ENCODE peak calls at places on chromosomes 11 and 22, in five cellular contexts. One of them, this sample, is unnamed.

GRCh38 chr22:23182289-23183106 is 2.2 kb downstream of the BCR start:
- DNase-seq in HepG2: no peak
- DNase-seq in SK-N-SH: no peak
- DNase-seq in K562: no peak
- DNase-seq in GM12878: peak
- DNase-seq in this sample: peak

GRCh38 chr11:110059706-110060430 is 33.3 kb upstream of the ZC3H12C start:
- DNase-seq in GM12878: no peak
- DNase-seq in K562: no peak
- DNase-seq in SK-N-SH: no peak
- DNase-seq in HepG2: no peak
- DNase-seq in this sample: no peak

GRCh38 chr11:92453055-92453454 is 228.4 kb downstream of the FAT3 start:
- DNase-seq in HepG2: no peak
- DNase-seq in K562: no peak
- DNase-seq in GM12878: no peak
- DNase-seq in SK-N-SH: no peak
- DNase-seq in this sample: no peak

GRCh38 chr11:124174001-124174400 is 9.1 kb upstream of the OR10D3 start:
- DNase-seq in GM12878: no peak
- DNase-seq in K562: peak
- DNase-seq in HepG2: peak
- DNase-seq in SK-N-SH: no peak
- DNase-seq in this sample: no peak

GRCh38 chr11:8604078-8604723 is 10.2 kb upstream of the STK33 start:
- DNase-seq in SK-N-SH: peak
- DNase-seq in HepG2: peak
- DNase-seq in K562: peak
- DNase-seq in GM12878: no peak
- DNase-seq in this sample: peak

GRCh38 chr22:26606611-26607010 is 11.2 kb downstream of the CRYBB1 start:
- DNase-seq in SK-N-SH: no peak
- DNase-seq in GM12878: no peak
- DNase-seq in HepG2: no peak
- DNase-seq in K562: peak
- DNase-seq in this sample: no peak

GRCh38 chr11:47979378-47980092 is 824 bp upstream of the PTPRJ start:
- DNase-seq in SK-N-SH: peak
- DNase-seq in HepG2: no peak
- DNase-seq in GM12878: no peak
- DNase-seq in K562: no peak
- DNase-seq in this sample: no peak

GRCh38 chr11:104764718-104765045 is 133.6 kb downstream of the CASP12 start:
- DNase-seq in GM12878: no peak
- DNase-seq in SK-N-SH: no peak
- DNase-seq in K562: no peak
- DNase-seq in HepG2: no peak
- DNase-seq in this sample: no peak

GRCh38 chr11:1889941-1890855 is 1.5 kb downstream of the PRR33 start:
- DNase-seq in GM12878: no peak
- DNase-seq in SK-N-SH: peak
- DNase-seq in HepG2: no peak
- DNase-seq in K562: no peak
- DNase-seq in this sample: no peak

GRCh38 chr11:19237813-19238212 is 2.9 kb downstream of the E2F8 start:
- DNase-seq in GM12878: no peak
- DNase-seq in HepG2: peak
- DNase-seq in SK-N-SH: no peak
- DNase-seq in K562: no peak
- DNase-seq in this sample: no peak

GRCh38 chr22:42397332-42398246 is 34.6 kb downstream of the NFAM1 start:
- DNase-seq in GM12878: peak
- DNase-seq in SK-N-SH: no peak
- DNase-seq in HepG2: no peak
- DNase-seq in K562: no peak
- DNase-seq in this sample: no peak

GRCh38 chr11:70877151-70877550 is 375.2 kb downstream of the SHANK2 start:
- DNase-seq in GM12878: no peak
- DNase-seq in SK-N-SH: no peak
- DNase-seq in K562: no peak
- DNase-seq in HepG2: no peak
- DNase-seq in this sample: no peak

GRCh38 chr22:41216984-41217383 is 11.9 kb downstream of the L3MBTL2 start:
- DNase-seq in SK-N-SH: no peak
- DNase-seq in K562: no peak
- DNase-seq in HepG2: no peak
- DNase-seq in GM12878: no peak
- DNase-seq in this sample: no peak

GRCh38 chr11:60734271-60734670 is 9.8 kb downstream of the MS4A18 start:
- DNase-seq in HepG2: no peak
- DNase-seq in GM12878: no peak
- DNase-seq in K562: no peak
- DNase-seq in SK-N-SH: no peak
- DNase-seq in this sample: no peak

GRCh38 chr11:121557348-121557747 is 104.6 kb upstream of the SORL1-AS1 start:
- DNase-seq in GM12878: peak
- DNase-seq in HepG2: no peak
- DNase-seq in SK-N-SH: no peak
- DNase-seq in K562: no peak
- DNase-seq in this sample: no peak

GRCh38 chr11:132770802-132771545 is 761.3 kb downstream of the OPCML start:
- DNase-seq in HepG2: no peak
- DNase-seq in GM12878: no peak
- DNase-seq in K562: no peak
- DNase-seq in SK-N-SH: peak
- DNase-seq in this sample: no peak

GRCh38 chr11:14357843-14358728 is 897 bp downstream of the RRAS2 start:
- DNase-seq in SK-N-SH: peak
- DNase-seq in HepG2: peak
- DNase-seq in K562: peak
- DNase-seq in GM12878: no peak
- DNase-seq in this sample: peak

GRCh38 chr11:73201249-73201648 is 16.8 kb upstream of the P2RY2 start:
- DNase-seq in HepG2: no peak
- DNase-seq in GM12878: no peak
- DNase-seq in SK-N-SH: no peak
- DNase-seq in K562: no peak
- DNase-seq in this sample: no peak

GRCh38 chr11:86814775-86815174 is 14.4 kb downstream of the PRSS23 start:
- DNase-seq in GM12878: no peak
- DNase-seq in SK-N-SH: no peak
- DNase-seq in HepG2: no peak
- DNase-seq in K562: no peak
- DNase-seq in this sample: no peak
- TF ChIP-seq FOXM1 in GM12878: no peak
- TF ChIP-seq FOXM1 in SK-N-SH: no peak
- TF ChIP-seq FOXM1 in HepG2: no peak
- TF ChIP-seq FOXM1 in K562: no peak
- TF ChIP-seq FOXM1 in this sample: no peak

DNA sequence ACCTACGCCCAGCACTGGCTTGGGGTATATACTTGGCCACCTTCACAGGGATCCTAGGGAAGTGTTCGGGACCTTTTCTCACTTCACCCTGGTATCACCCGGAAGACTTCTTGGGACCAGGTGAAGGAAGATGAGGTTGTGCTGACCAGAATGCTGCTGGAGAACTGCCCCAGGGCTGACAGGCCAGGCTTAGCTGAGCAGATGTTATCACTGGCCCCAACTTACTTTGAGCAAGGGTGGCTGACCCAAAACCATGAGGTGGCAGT is 4.5 kb downstream of the FTH1 start:
- DNase-seq in HepG2: no peak
- DNase-seq in GM12878: no peak
- DNase-seq in K562: peak
- DNase-seq in SK-N-SH: no peak
- DNase-seq in this sample: no peak
- TF ChIP-seq FOXM1 in HepG2: no peak
- TF ChIP-seq FOXM1 in GM12878: no peak
- TF ChIP-seq FOXM1 in K562: no peak
- TF ChIP-seq FOXM1 in SK-N-SH: no peak
- TF ChIP-seq FOXM1 in this sample: no peak

GRCh38 chr11:10293423-10294288 is at the start of gene SBF2:
- DNase-seq in HepG2: peak
- DNase-seq in K562: peak
- DNase-seq in GM12878: no peak
- DNase-seq in SK-N-SH: peak
- DNase-seq in this sample: peak
- TF ChIP-seq FOXM1 in HepG2: no peak
- TF ChIP-seq FOXM1 in K562: no peak
- TF ChIP-seq FOXM1 in GM12878: no peak
- TF ChIP-seq FOXM1 in SK-N-SH: no peak
- TF ChIP-seq FOXM1 in this sample: peak

DNA sequence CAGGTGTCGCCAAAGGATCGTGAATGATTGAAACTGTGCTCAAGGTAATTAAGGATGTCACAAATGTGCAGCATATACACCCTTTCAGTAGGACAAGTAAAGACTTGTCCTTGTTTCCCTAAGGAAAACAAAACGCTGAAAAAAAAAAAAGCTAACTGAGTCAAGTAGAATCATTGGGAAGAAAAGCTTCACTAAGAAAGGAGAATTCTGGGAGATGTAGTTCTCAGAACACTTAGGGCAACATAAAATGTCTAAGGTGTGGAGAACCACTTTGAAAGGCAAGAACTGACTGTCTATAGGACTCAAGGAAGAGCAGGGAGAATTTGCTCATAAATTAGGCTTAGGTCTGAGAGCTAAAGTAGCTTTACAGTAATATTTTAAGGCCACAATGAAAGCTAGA is 2.9 kb upstream of the OR5T1 start:
- DNase-seq in HepG2: no peak
- DNase-seq in K562: no peak
- DNase-seq in GM12878: no peak
- DNase-seq in SK-N-SH: no peak
- DNase-seq in this sample: no peak
- TF ChIP-seq FOXM1 in HepG2: no peak
- TF ChIP-seq FOXM1 in K562: no peak
- TF ChIP-seq FOXM1 in GM12878: no peak
- TF ChIP-seq FOXM1 in SK-N-SH: no peak
- TF ChIP-seq FOXM1 in this sample: no peak

GRCh38 chr11:10327254-10327653 is 22.4 kb downstream of the ADM start:
- DNase-seq in K562: peak
- DNase-seq in GM12878: no peak
- DNase-seq in HepG2: no peak
- DNase-seq in SK-N-SH: no peak
- DNase-seq in this sample: no peak
- TF ChIP-seq FOXM1 in K562: no peak
- TF ChIP-seq FOXM1 in GM12878: no peak
- TF ChIP-seq FOXM1 in HepG2: no peak
- TF ChIP-seq FOXM1 in SK-N-SH: no peak
- TF ChIP-seq FOXM1 in this sample: no peak

GRCh38 chr11:128421577-128421976 is 165.8 kb downstream of the ETS1 start:
- DNase-seq in K562: no peak
- DNase-seq in GM12878: no peak
- DNase-seq in HepG2: no peak
- DNase-seq in SK-N-SH: peak
- DNase-seq in this sample: no peak
- TF ChIP-seq FOXM1 in K562: no peak
- TF ChIP-seq FOXM1 in GM12878: no peak
- TF ChIP-seq FOXM1 in HepG2: no peak
- TF ChIP-seq FOXM1 in SK-N-SH: no peak
- TF ChIP-seq FOXM1 in this sample: no peak

GRCh38 chr11:13008625-13009475 is at the start of gene RASSF10:
- DNase-seq in K562: no peak
- DNase-seq in SK-N-SH: peak
- DNase-seq in HepG2: no peak
- DNase-seq in GM12878: no peak
- DNase-seq in this sample: peak
- TF ChIP-seq FOXM1 in K562: no peak
- TF ChIP-seq FOXM1 in SK-N-SH: no peak
- TF ChIP-seq FOXM1 in HepG2: no peak
- TF ChIP-seq FOXM1 in GM12878: no peak
- TF ChIP-seq FOXM1 in this sample: no peak

GRCh38 chr11:57214494-57214893 is 22.6 kb downstream of the APLNR start:
- DNase-seq in K562: no peak
- DNase-seq in HepG2: no peak
- DNase-seq in GM12878: no peak
- DNase-seq in SK-N-SH: no peak
- DNase-seq in this sample: no peak

GRCh38 chr11:57214087-57214395 is 23.0 kb downstream of the APLNR start:
- DNase-seq in SK-N-SH: no peak
- DNase-seq in K562: no peak
- DNase-seq in HepG2: no peak
- DNase-seq in GM12878: no peak
- DNase-seq in this sample: no peak

GRCh38 chr11:57216463-57216862 is 20.6 kb downstream of the APLNR start:
- DNase-seq in K562: no peak
- DNase-seq in HepG2: no peak
- DNase-seq in SK-N-SH: no peak
- DNase-seq in GM12878: no peak
- DNase-seq in this sample: no peak

GRCh38 chr11:57210731-57211335 is 26.2 kb downstream of the APLNR start:
- DNase-seq in HepG2: no peak
- DNase-seq in SK-N-SH: no peak
- DNase-seq in GM12878: no peak
- DNase-seq in K562: no peak
- DNase-seq in this sample: no peak

DNA sequence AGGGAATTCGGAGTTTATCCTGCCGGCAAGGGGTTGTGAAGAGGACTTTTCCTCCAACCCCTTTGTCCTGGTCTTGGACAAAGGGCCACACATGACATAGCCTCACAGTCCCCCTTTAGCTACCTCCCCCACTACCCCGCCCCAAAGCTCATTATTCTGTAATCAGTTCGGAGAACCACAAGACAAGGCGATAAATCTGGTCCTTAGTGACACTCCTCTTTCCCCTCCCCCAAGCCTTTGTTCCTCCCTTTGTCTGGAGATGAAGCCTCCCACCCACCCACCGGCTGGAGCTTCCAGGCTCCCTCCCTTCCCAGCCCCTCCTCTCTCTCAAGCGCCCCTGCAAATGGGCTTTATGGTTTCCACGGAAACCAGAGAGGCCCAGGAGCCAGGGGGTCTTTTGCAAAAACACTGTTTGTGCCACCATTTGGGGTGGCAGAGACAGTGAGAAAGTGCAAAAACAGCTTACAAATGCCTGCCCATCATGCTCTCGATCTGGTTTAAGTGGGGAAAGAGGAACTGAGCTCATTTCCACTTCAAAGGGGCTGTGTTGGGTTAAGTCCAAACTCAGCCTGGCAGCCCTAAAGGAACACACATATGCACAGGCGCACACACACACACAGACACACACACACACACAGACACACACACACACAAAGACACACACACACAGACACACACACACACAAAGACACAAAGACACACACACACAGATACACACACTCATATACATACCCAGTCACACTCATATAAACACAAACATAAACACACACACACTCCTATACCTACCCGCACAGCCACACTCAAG is 23.6 kb downstream of the APLNR start:
- DNase-seq in HepG2: no peak
- DNase-seq in GM12878: no peak
- DNase-seq in K562: no peak
- DNase-seq in SK-N-SH: peak
- DNase-seq in this sample: no peak
- TF ChIP-seq FOXM1 in HepG2: no peak
- TF ChIP-seq FOXM1 in GM12878: no peak
- TF ChIP-seq FOXM1 in K562: no peak
- TF ChIP-seq FOXM1 in SK-N-SH: no peak
- TF ChIP-seq FOXM1 in this sample: no peak

This sample was measured in HEK293T.